ENCODE peak calls at places on chromosomes 2 and 18, in four cellular contexts. K is SK-N-SH, N is K562, L is H1. W is an unnamed sample. For H3K79me2, the result is how much of the 10 kb centered on the place peaks cover.

GRCh38 chr2:204353823-204354222 is 191.5 kb upstream of the PARD3B start:
- DNase-seq in K (no peak), N (no peak), L (no peak), W (no peak)

GRCh38 chr2:230793573-230794359 is 71.0 kb upstream of the ITM2C start:
- DNase-seq in N (no peak), K (no peak), L (no peak), W (no peak)

GRCh38 chr18:42758851-42759250 is 356.6 kb downstream of the RIT2 start:
- DNase-seq in N (no peak), L (no peak), K (no peak), W (no peak)

GRCh38 chr2:164903214-164903613 is 52.1 kb downstream of the SLC38A11 start:
- DNase-seq in L (no peak), N (no peak), K (no peak), W (no peak)

GRCh38 chr2:7825591-7826312 is 856.1 kb upstream of the ID2 start:
- DNase-seq in N (no peak), K (no peak), L (no peak), W (peak)

GRCh38 chr2:5834491-5834890 is 142.3 kb downstream of the SOX11 start:
- DNase-seq in N (no peak), K (no peak), L (no peak), W (no peak)

GRCh38 chr2:73023497-73023896 is 48.0 kb downstream of the SFXN5 start:
- DNase-seq in K (no peak), L (no peak), N (no peak), W (no peak)

GRCh38 chr18:9927392-9928063 is 13.7 kb downstream of the VAPA start:
- DNase-seq in K (no peak), L (no peak), N (no peak), W (no peak)

GRCh38 chr2:9136997-9137819 is 69.4 kb upstream of the ASAP2 start:
- DNase-seq in K (no peak), N (no peak), L (no peak), W (no peak)

GRCh38 chr18:13577091-13577697 is 149.2 kb downstream of the FAM210A start:
- DNase-seq in L (no peak), K (no peak), N (no peak), W (peak)

DNA sequence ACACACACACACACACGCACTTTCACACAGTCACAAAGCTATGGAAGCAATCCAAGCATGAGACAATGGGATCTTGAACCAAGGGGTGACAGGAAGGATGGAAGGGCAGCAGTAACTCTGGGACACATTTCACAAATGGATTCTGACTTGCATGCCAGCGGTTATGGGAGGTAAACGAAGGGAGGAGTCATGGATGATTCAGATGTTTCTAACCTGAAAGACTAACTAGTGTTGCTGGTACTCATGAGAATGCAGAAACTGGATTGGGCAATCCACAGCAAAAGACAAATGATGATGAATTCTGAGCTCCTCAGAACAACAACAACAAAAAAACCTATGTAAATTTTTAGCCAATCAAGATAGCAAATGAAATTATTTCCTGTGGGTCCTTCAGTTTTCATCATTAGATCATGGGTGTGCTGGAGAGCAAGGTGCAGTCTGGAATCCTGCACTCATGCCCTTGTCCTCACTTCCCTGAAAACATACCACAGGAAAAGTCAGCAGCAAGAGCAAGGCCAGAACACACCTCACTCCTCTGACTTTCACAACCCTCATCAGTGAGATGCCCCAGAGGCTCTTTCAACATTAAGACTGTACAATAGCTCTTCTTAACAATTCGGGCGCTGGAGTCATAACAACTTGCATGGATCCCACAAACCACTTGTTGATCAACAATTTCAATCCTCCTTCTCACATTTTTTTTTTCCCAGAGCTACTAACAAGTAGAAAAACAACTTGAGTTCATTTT is 32.6 kb downstream of the ABCA12 start:
- DNase-seq in K (no peak), N (no peak), L (no peak), W (no peak)
- TF ChIP-seq YY1 in K (no peak), N (no peak), L (no peak), W (no peak)

GRCh38 chr2:143852748-143853147 is 667.2 kb downstream of the ZEB2 start:
- DNase-seq in K (no peak), L (no peak), N (no peak), W (no peak)

GRCh38 chr2:143856973-143857372 is 662.9 kb downstream of the ZEB2 start:
- DNase-seq in L (no peak), N (no peak), K (no peak), W (no peak)
- TF ChIP-seq NRF1 in L (no peak), N (no peak), K (no peak), W (no peak)

DNA sequence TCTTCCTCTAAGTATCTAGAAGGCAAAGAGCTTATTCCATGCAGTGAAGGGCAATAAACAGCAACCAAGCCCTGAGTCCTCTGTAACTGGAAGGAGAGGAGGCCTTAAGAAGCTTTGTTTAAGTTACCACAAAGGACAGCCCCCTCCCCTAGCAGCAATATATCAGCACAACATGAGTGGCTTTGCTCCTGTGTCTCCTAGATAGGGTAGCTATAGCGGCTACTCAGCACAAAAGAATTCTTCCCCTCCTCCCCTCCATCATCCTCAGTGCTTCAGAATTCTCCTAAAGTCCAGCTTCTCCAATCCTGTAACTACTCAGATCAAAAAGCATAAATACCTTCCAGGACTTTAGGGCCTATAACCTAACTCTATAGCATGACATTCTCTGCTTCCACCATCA is 16.5 kb downstream of the SUMO1 start:
- DNase-seq in N (peak), K (peak), L (no peak), W (no peak)
- H3K79me2 ChIP-seq in N (half or more), K (half or more), L (under half), W (under half)

DNA sequence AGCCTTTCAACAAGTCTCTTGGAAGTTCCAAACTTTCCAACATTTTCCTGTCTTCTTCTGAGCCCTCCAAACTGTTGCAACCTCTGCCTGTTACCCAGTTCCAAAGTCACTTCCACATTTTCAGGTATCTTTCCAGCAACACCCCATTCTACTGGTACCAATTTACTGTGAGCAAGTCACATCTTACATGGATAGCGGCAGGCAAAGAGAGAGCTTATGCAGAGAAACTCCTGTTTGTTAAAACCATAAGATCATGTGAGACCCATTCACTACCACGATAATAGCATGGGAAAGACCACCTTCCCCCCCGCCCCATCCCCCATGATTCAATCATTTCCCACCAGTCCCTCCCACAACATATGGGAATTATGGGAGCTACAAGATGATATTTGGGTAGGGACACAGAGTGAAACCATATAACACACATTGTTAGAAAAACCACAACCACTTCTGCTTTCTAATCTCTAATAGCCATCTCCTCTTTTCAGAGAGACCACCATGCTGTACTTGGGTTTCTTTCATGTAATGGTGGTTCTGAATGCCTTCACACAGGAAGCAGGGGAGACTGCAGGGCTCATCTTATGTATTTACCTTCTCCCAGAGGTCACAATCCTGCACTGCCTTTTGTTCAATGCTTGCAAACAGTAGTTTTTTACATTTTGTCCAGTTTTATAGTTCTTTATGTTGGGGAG is 46.0 kb upstream of the CALCRL start:
- DNase-seq in N (no peak), L (no peak), K (no peak), W (no peak)
- TF ChIP-seq YY1 in N (no peak), L (no peak), K (no peak), W (no peak)

GRCh38 chr2:60875520-60875919 is 5.9 kb upstream of the REL start:
- DNase-seq in L (no peak), N (no peak), K (no peak), W (no peak)

GRCh38 chr2:60872510-60872928 is 8.9 kb upstream of the REL start:
- DNase-seq in K (no peak), L (no peak), N (no peak), W (peak)

GRCh38 chr2:60867848-60868247 is 13.5 kb upstream of the REL start:
- DNase-seq in K (no peak), N (no peak), L (no peak), W (no peak)

GRCh38 chr2:60868589-60869273 is 12.6 kb upstream of the REL start:
- DNase-seq in N (no peak), K (no peak), L (no peak), W (no peak)

GRCh38 chr2:60873381-60873780 is 8.0 kb upstream of the REL start:
- DNase-seq in K (no peak), N (no peak), L (no peak), W (peak)
- TF ChIP-seq NRF1 in K (no peak), N (no peak), L (no peak), W (no peak)

DNA sequence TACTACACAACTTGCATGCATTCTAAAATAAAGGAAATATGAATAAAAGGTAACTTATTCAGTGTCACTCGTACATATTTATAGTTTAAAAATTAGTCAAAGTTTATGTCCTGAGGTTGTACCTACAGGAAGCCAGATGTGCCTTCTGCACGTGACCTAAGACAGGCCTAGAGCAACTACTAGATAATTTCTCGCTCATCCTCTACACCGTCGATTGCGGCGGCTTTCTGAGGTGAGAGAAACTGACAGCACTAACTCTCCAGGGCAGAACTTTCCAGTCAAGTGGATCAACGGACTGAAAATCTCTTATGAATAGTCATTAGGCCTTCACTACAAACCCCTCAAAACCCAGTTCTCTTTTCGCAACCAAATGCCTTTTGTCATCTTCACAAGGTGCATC is 54.2 kb downstream of the ZEB2 start:
- DNase-seq in L (no peak), K (no peak), N (no peak), W (no peak)
- H3K79me2 ChIP-seq in L (under half), K (half or more), N (half or more), W (under half)

GRCh38 chr2:168494190-168494711 is 38.2 kb downstream of the CERS6 start:
- DNase-seq in N (peak), L (no peak), K (no peak), W (no peak)
- TF ChIP-seq YY1 in N (no peak), L (no peak), K (no peak), W (no peak)

DNA sequence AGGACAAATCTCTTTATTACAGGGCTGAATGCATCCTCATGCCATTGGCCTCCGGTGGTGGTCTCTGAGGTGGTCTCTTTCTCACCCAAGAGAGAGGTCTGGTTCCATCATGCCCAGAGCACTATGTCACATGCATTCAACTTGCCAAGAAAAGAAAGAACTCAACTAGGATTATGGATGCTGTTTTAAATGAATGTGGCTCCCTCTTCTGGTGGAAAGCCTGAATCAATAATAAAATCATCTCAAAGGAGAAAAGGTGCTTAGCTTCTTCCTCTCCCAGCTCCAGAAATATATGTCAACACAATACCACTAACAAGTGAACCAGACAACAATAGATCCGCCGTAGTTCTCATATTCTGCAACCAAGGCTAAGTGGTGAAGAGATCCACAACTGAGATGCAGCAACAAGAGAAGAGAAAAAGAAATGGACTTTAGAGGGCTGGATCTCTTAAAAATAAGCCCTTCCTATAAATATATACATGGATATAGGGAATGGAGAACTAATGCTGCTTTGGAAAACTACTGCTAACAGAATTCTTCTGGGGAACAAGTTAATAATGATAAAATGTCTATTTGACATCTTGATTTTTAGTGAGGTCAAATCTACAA is 396.8 kb downstream of the NCKAP5 start:
- DNase-seq in L (no peak), K (peak), N (no peak), W (peak)
- TF ChIP-seq NRF1 in L (no peak), K (no peak), N (no peak), W (no peak)